ENCODE peak calls at places on chromosomes 1 and 21, in ten cellular contexts. One of them, this sample, is unnamed.

GRCh38 chr1:27872059-27872801 is at the start of gene THEMIS2:
- DNase-seq in CD8-positive, alpha-beta T cell: peak
- DNase-seq in IMR-90: no peak
- DNase-seq in astrocyte of the cerebellum: no peak
- DNase-seq in choroid plexus epithelial cell: peak
- DNase-seq in mucosa of descending colon: peak
- DNase-seq in BJ: no peak
- DNase-seq in H9: peak
- DNase-seq in adrenal gland: peak
- DNase-seq in bronchial epithelial cell: no peak
- DNase-seq in this sample: no peak

GRCh38 chr1:67138813-67139539 is 4.2 kb upstream of the C1orf141 start:
- DNase-seq in H9: no peak
- DNase-seq in bronchial epithelial cell: no peak
- DNase-seq in mucosa of descending colon: no peak
- DNase-seq in IMR-90: no peak
- DNase-seq in astrocyte of the cerebellum: no peak
- DNase-seq in CD8-positive, alpha-beta T cell: no peak
- DNase-seq in adrenal gland: no peak
- DNase-seq in choroid plexus epithelial cell: no peak
- DNase-seq in BJ: no peak
- DNase-seq in this sample: no peak

GRCh38 chr1:77415585-77415984 is 133.8 kb downstream of the AK5 start:
- DNase-seq in BJ: no peak
- DNase-seq in H9: no peak
- DNase-seq in astrocyte of the cerebellum: no peak
- DNase-seq in adrenal gland: no peak
- DNase-seq in choroid plexus epithelial cell: no peak
- DNase-seq in IMR-90: no peak
- DNase-seq in CD8-positive, alpha-beta T cell: no peak
- DNase-seq in mucosa of descending colon: no peak
- DNase-seq in bronchial epithelial cell: no peak
- DNase-seq in this sample: no peak

GRCh38 chr21:16215193-16215592 is 485.4 kb downstream of the USP25 start:
- DNase-seq in IMR-90: no peak
- DNase-seq in choroid plexus epithelial cell: no peak
- DNase-seq in BJ: no peak
- DNase-seq in CD8-positive, alpha-beta T cell: no peak
- DNase-seq in H9: no peak
- DNase-seq in astrocyte of the cerebellum: no peak
- DNase-seq in adrenal gland: no peak
- DNase-seq in mucosa of descending colon: no peak
- DNase-seq in bronchial epithelial cell: no peak
- DNase-seq in this sample: no peak

GRCh38 chr1:211944733-211945500 is 90.4 kb downstream of the INTS7 start:
- DNase-seq in bronchial epithelial cell: peak
- DNase-seq in choroid plexus epithelial cell: peak
- DNase-seq in mucosa of descending colon: no peak
- DNase-seq in adrenal gland: peak
- DNase-seq in IMR-90: peak
- DNase-seq in BJ: no peak
- DNase-seq in astrocyte of the cerebellum: peak
- DNase-seq in CD8-positive, alpha-beta T cell: no peak
- DNase-seq in H9: peak
- DNase-seq in this sample: peak

GRCh38 chr1:22024485-22025367 is 23.3 kb downstream of the CELA3A start:
- DNase-seq in IMR-90: peak
- DNase-seq in choroid plexus epithelial cell: peak
- DNase-seq in H9: peak
- DNase-seq in CD8-positive, alpha-beta T cell: peak
- DNase-seq in bronchial epithelial cell: peak
- DNase-seq in mucosa of descending colon: peak
- DNase-seq in astrocyte of the cerebellum: peak
- DNase-seq in BJ: no peak
- DNase-seq in adrenal gland: peak
- DNase-seq in this sample: no peak

GRCh38 chr21:44090332-44090731 is 16.9 kb upstream of the PWP2 start:
- DNase-seq in IMR-90: no peak
- DNase-seq in BJ: no peak
- DNase-seq in mucosa of descending colon: peak
- DNase-seq in astrocyte of the cerebellum: no peak
- DNase-seq in choroid plexus epithelial cell: no peak
- DNase-seq in adrenal gland: no peak
- DNase-seq in bronchial epithelial cell: no peak
- DNase-seq in H9: no peak
- DNase-seq in CD8-positive, alpha-beta T cell: no peak
- DNase-seq in this sample: no peak

GRCh38 chr1:2314803-2315710 is 76.3 kb downstream of the MORN1 start:
- DNase-seq in choroid plexus epithelial cell: no peak
- DNase-seq in CD8-positive, alpha-beta T cell: peak
- DNase-seq in adrenal gland: peak
- DNase-seq in mucosa of descending colon: peak
- DNase-seq in IMR-90: peak
- DNase-seq in bronchial epithelial cell: no peak
- DNase-seq in astrocyte of the cerebellum: no peak
- DNase-seq in BJ: no peak
- DNase-seq in H9: peak
- DNase-seq in this sample: no peak

GRCh38 chr1:58739851-58740466 is 40.1 kb upstream of the MYSM1 start:
- DNase-seq in CD8-positive, alpha-beta T cell: no peak
- DNase-seq in choroid plexus epithelial cell: peak
- DNase-seq in adrenal gland: no peak
- DNase-seq in bronchial epithelial cell: peak
- DNase-seq in H9: no peak
- DNase-seq in IMR-90: peak
- DNase-seq in BJ: no peak
- DNase-seq in mucosa of descending colon: no peak
- DNase-seq in astrocyte of the cerebellum: peak
- DNase-seq in this sample: peak

GRCh38 chr1:226871636-226872327 is 1.4 kb downstream of the PSEN2 start:
- DNase-seq in bronchial epithelial cell: no peak
- DNase-seq in adrenal gland: no peak
- DNase-seq in CD8-positive, alpha-beta T cell: no peak
- DNase-seq in mucosa of descending colon: no peak
- DNase-seq in H9: peak
- DNase-seq in BJ: no peak
- DNase-seq in choroid plexus epithelial cell: no peak
- DNase-seq in astrocyte of the cerebellum: no peak
- DNase-seq in IMR-90: no peak
- DNase-seq in this sample: no peak

GRCh38 chr21:31548688-31549087 is 110.8 kb upstream of the SOD1 start:
- DNase-seq in bronchial epithelial cell: no peak
- DNase-seq in IMR-90: no peak
- DNase-seq in BJ: no peak
- DNase-seq in choroid plexus epithelial cell: no peak
- DNase-seq in adrenal gland: no peak
- DNase-seq in CD8-positive, alpha-beta T cell: no peak
- DNase-seq in astrocyte of the cerebellum: no peak
- DNase-seq in H9: no peak
- DNase-seq in mucosa of descending colon: no peak
- DNase-seq in this sample: no peak
- TF ChIP-seq CTCF in bronchial epithelial cell: no peak
- TF ChIP-seq CTCF in IMR-90: no peak
- TF ChIP-seq CTCF in BJ: no peak
- TF ChIP-seq CTCF in choroid plexus epithelial cell: no peak
- TF ChIP-seq CTCF in adrenal gland: no peak
- TF ChIP-seq CTCF in CD8-positive, alpha-beta T cell: no peak
- TF ChIP-seq CTCF in astrocyte of the cerebellum: peak
- TF ChIP-seq CTCF in H9: peak
- TF ChIP-seq CTCF in mucosa of descending colon: no peak
- TF ChIP-seq CTCF in this sample: no peak

DNA sequence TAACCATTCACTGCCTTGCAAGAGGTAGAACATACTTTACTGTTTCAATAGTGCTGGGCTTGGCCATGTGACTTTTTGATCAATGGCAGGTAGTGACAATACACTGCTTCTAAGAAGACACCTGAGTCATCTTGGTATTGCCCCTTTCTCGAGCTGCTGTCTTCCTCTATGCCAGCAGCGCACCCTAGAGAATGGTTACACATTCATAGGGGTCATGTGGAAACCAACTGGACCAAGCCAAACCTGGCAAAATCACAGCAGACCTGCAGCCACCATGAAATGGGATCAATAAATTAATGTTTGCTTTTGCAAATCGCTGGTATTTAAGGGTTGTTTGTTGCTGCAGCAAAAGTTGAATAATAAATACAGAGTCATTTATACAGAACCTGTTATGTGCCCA is 122.3 kb downstream of the GRIK1 start:
- DNase-seq in astrocyte of the cerebellum: no peak
- DNase-seq in H9: no peak
- DNase-seq in BJ: no peak
- DNase-seq in adrenal gland: no peak
- DNase-seq in IMR-90: no peak
- DNase-seq in choroid plexus epithelial cell: no peak
- DNase-seq in CD8-positive, alpha-beta T cell: no peak
- DNase-seq in mucosa of descending colon: no peak
- DNase-seq in bronchial epithelial cell: no peak
- DNase-seq in this sample: no peak
- TF ChIP-seq CTCF in astrocyte of the cerebellum: no peak
- TF ChIP-seq CTCF in H9: no peak
- TF ChIP-seq CTCF in BJ: no peak
- TF ChIP-seq CTCF in adrenal gland: no peak
- TF ChIP-seq CTCF in IMR-90: no peak
- TF ChIP-seq CTCF in choroid plexus epithelial cell: no peak
- TF ChIP-seq CTCF in CD8-positive, alpha-beta T cell: no peak
- TF ChIP-seq CTCF in mucosa of descending colon: no peak
- TF ChIP-seq CTCF in bronchial epithelial cell: no peak
- TF ChIP-seq CTCF in this sample: no peak

GRCh38 chr1:147270721-147271120 is 28.2 kb downstream of the CHD1L start:
- DNase-seq in BJ: no peak
- DNase-seq in CD8-positive, alpha-beta T cell: no peak
- DNase-seq in adrenal gland: no peak
- DNase-seq in astrocyte of the cerebellum: no peak
- DNase-seq in bronchial epithelial cell: no peak
- DNase-seq in H9: no peak
- DNase-seq in IMR-90: no peak
- DNase-seq in mucosa of descending colon: no peak
- DNase-seq in choroid plexus epithelial cell: no peak
- DNase-seq in this sample: no peak

GRCh38 chr1:147272042-147272441 is 29.6 kb downstream of the CHD1L start:
- DNase-seq in CD8-positive, alpha-beta T cell: no peak
- DNase-seq in IMR-90: no peak
- DNase-seq in astrocyte of the cerebellum: no peak
- DNase-seq in H9: no peak
- DNase-seq in mucosa of descending colon: no peak
- DNase-seq in adrenal gland: no peak
- DNase-seq in bronchial epithelial cell: no peak
- DNase-seq in BJ: no peak
- DNase-seq in choroid plexus epithelial cell: no peak
- DNase-seq in this sample: no peak

GRCh38 chr1:147267711-147268110 is 25.2 kb downstream of the CHD1L start:
- DNase-seq in bronchial epithelial cell: no peak
- DNase-seq in astrocyte of the cerebellum: no peak
- DNase-seq in mucosa of descending colon: no peak
- DNase-seq in CD8-positive, alpha-beta T cell: no peak
- DNase-seq in IMR-90: no peak
- DNase-seq in adrenal gland: no peak
- DNase-seq in H9: no peak
- DNase-seq in choroid plexus epithelial cell: no peak
- DNase-seq in BJ: no peak
- DNase-seq in this sample: no peak

GRCh38 chr1:147273409-147274307 is 31.2 kb downstream of the CHD1L start:
- DNase-seq in choroid plexus epithelial cell: peak
- DNase-seq in IMR-90: peak
- DNase-seq in H9: no peak
- DNase-seq in bronchial epithelial cell: peak
- DNase-seq in BJ: peak
- DNase-seq in adrenal gland: peak
- DNase-seq in mucosa of descending colon: no peak
- DNase-seq in CD8-positive, alpha-beta T cell: no peak
- DNase-seq in astrocyte of the cerebellum: peak
- DNase-seq in this sample: peak
- TF ChIP-seq CTCF in choroid plexus epithelial cell: peak
- TF ChIP-seq CTCF in IMR-90: peak
- TF ChIP-seq CTCF in H9: peak
- TF ChIP-seq CTCF in bronchial epithelial cell: peak
- TF ChIP-seq CTCF in BJ: peak
- TF ChIP-seq CTCF in adrenal gland: peak
- TF ChIP-seq CTCF in mucosa of descending colon: no peak
- TF ChIP-seq CTCF in CD8-positive, alpha-beta T cell: peak
- TF ChIP-seq CTCF in astrocyte of the cerebellum: peak
- TF ChIP-seq CTCF in this sample: peak

GRCh38 chr21:41597227-41597626 is 89.3 kb upstream of the TMPRSS2 start:
- DNase-seq in adrenal gland: no peak
- DNase-seq in CD8-positive, alpha-beta T cell: no peak
- DNase-seq in astrocyte of the cerebellum: no peak
- DNase-seq in bronchial epithelial cell: no peak
- DNase-seq in IMR-90: no peak
- DNase-seq in mucosa of descending colon: no peak
- DNase-seq in BJ: no peak
- DNase-seq in H9: no peak
- DNase-seq in choroid plexus epithelial cell: no peak
- DNase-seq in this sample: no peak
- TF ChIP-seq CTCF in adrenal gland: no peak
- TF ChIP-seq CTCF in CD8-positive, alpha-beta T cell: no peak
- TF ChIP-seq CTCF in astrocyte of the cerebellum: no peak
- TF ChIP-seq CTCF in bronchial epithelial cell: no peak
- TF ChIP-seq CTCF in IMR-90: no peak
- TF ChIP-seq CTCF in mucosa of descending colon: no peak
- TF ChIP-seq CTCF in BJ: no peak
- TF ChIP-seq CTCF in H9: no peak
- TF ChIP-seq CTCF in choroid plexus epithelial cell: no peak
- TF ChIP-seq CTCF in this sample: no peak